ENCODE peak calls at places on chromosomes 13 and 19, in eight cellular contexts. P is tibial nerve, Y is HepG2, K is stomach, N is sigmoid colon, J is suprapubic skin, R is A549, H is H1. I is an unnamed sample. For H3K4me1, the result is how much of the 10 kb centered on the place peaks cover.

GRCh38 chr19:11597202-11598102 is at the start of gene ZNF627:
- DNase-seq in Y (peak), K (peak), N (peak), J (peak), R (peak), H (peak), P (peak), I (peak)

GRCh38 chr19:42441047-42441440 is 1.7 kb downstream of the CXCL17 start:
- DNase-seq in N (no peak), P (no peak), J (no peak), H (no peak), Y (peak), K (peak), R (no peak), I (no peak)

GRCh38 chr13:72384879-72385278 is 342.6 kb downstream of the MZT1 start:
- DNase-seq in K (no peak), N (no peak), J (no peak), R (no peak), H (no peak), Y (peak), P (no peak), I (no peak)

GRCh38 chr19:55487884-55488687 is at the start of gene SSC5D:
- DNase-seq in P (no peak), J (peak), H (peak), N (peak), Y (no peak), K (no peak), R (no peak), I (peak)

GRCh38 chr19:5542665-5543064 is 25.1 kb downstream of the TINCR start:
- DNase-seq in Y (no peak), J (no peak), R (no peak), N (no peak), P (no peak), K (no peak), H (no peak), I (no peak)

GRCh38 chr13:103099894-103100293 is 33.7 kb upstream of the SLC10A2 start:
- DNase-seq in J (no peak), N (no peak), H (no peak), R (no peak), P (no peak), K (no peak), Y (no peak), I (no peak)

GRCh38 chr19:19662344-19662743 is 1.1 kb downstream of the ATP13A1 start:
- DNase-seq in J (no peak), P (no peak), K (no peak), R (no peak), N (peak), Y (no peak), H (peak), I (no peak)

GRCh38 chr13:101202590-101202989 is 213.7 kb downstream of the NALCN start:
- DNase-seq in R (no peak), J (no peak), Y (no peak), N (no peak), P (no peak), H (peak), K (no peak), I (no peak)

GRCh38 chr13:68232351-68233130 is 1002.4 kb upstream of the PCDH9 start:
- DNase-seq in Y (no peak), H (no peak), P (no peak), R (no peak), K (no peak), N (no peak), J (no peak), I (no peak)

GRCh38 chr13:27792393-27793218 is at the start of gene GSX1:
- DNase-seq in P (peak), H (peak), K (peak), R (peak), Y (peak), J (no peak), N (no peak), I (peak)

GRCh38 chr19:41009700-41010235 is 18.7 kb downstream of the CYP2B6 start:
- DNase-seq in P (no peak), N (no peak), K (no peak), Y (no peak), R (no peak), H (no peak), J (no peak), I (no peak)

GRCh38 chr19:42121666-42122069 is 10.6 kb downstream of the POU2F2 start:
- DNase-seq in P (no peak), Y (no peak), R (peak), K (no peak), J (no peak), H (no peak), N (no peak), I (no peak)

GRCh38 chr19:36142046-36142445 is 2.2 kb downstream of the CAPNS1 start:
- DNase-seq in P (no peak), J (no peak), Y (no peak), N (no peak), R (no peak), K (no peak), H (no peak), I (no peak)

GRCh38 chr19:1026189-1027019 is at the start of gene CNN2:
- DNase-seq in H (peak), P (peak), K (peak), J (peak), N (peak), Y (peak), R (peak), I (peak)

GRCh38 chr19:45528744-45529453 is 21.6 kb downstream of the VASP start:
- DNase-seq in J (no peak), N (no peak), R (no peak), H (peak), K (peak), P (no peak), Y (no peak), I (peak)

GRCh38 chr19:1251503-1252220 is 3.3 kb downstream of the MIDN start:
- DNase-seq in R (no peak), J (no peak), K (no peak), N (peak), H (no peak), P (no peak), Y (peak), I (no peak)

GRCh38 chr19:48896191-48896720 is 2.3 kb downstream of the TULP2 start:
- DNase-seq in R (no peak), K (no peak), Y (no peak), N (peak), P (peak), H (peak), J (peak), I (peak)

GRCh38 chr19:45403781-45404556 is 900 bp downstream of the PPP1R13L start:
- DNase-seq in K (peak), J (no peak), R (peak), H (peak), Y (peak), P (no peak), N (peak), I (no peak)

GRCh38 chr13:87206708-87207107 is 464.5 kb upstream of the SLITRK5 start:
- DNase-seq in N (no peak), P (no peak), H (no peak), Y (no peak), R (no peak), J (no peak), K (no peak), I (no peak)

GRCh38 chr19:18539372-18539771 is 4.0 kb downstream of the FKBP8 start:
- DNase-seq in N (no peak), Y (no peak), H (no peak), K (no peak), R (no peak), J (no peak), P (no peak), I (no peak)

GRCh38 chr13:95603887-95604533 is 40.5 kb downstream of the DZIP1 start:
- DNase-seq in J (no peak), H (no peak), N (no peak), P (no peak), K (peak), Y (peak), R (peak), I (no peak)

GRCh38 chr13:46062190-46062589 is 9.6 kb upstream of the ZC3H13 start:
- DNase-seq in H (no peak), P (no peak), K (no peak), R (peak), Y (no peak), N (no peak), J (no peak), I (no peak)

GRCh38 chr19:1117654-1118053 is 13.9 kb downstream of the GPX4 start:
- DNase-seq in J (no peak), P (no peak), Y (no peak), H (no peak), N (no peak), R (no peak), K (no peak), I (no peak)

GRCh38 chr19:43667524-43668405 is 2.2 kb downstream of the PLAUR start:
- DNase-seq in R (no peak), N (peak), K (no peak), Y (no peak), J (no peak), P (no peak), H (peak), I (peak)

GRCh38 chr13:114007566-114007965 is 33.7 kb upstream of the C13orf46 start:
- DNase-seq in P (no peak), H (no peak), R (no peak), J (peak), Y (no peak), K (no peak), N (peak), I (no peak)

GRCh38 chr13:58051807-58052375 is 420.3 kb downstream of the PCDH17 start:
- DNase-seq in N (no peak), J (no peak), P (no peak), R (no peak), Y (no peak), K (no peak), H (no peak), I (no peak)
- TF ChIP-seq EP300 in N (no peak), J (no peak), P (no peak), R (no peak), Y (no peak), K (no peak), H (no peak), I (no peak)

GRCh38 chr13:60363288-60363687 is 33.7 kb upstream of the TDRD3 start:
- DNase-seq in R (no peak), K (no peak), J (no peak), H (no peak), N (no peak), Y (no peak), P (no peak), I (no peak)

GRCh38 chr13:60352644-60353043 is 44.4 kb upstream of the TDRD3 start:
- DNase-seq in Y (no peak), K (no peak), H (no peak), N (no peak), P (no peak), J (no peak), R (no peak), I (no peak)

GRCh38 chr13:60356970-60357369 is 40.0 kb upstream of the TDRD3 start:
- DNase-seq in Y (no peak), K (no peak), P (no peak), R (no peak), H (no peak), N (no peak), J (no peak), I (no peak)

GRCh38 chr13:60358453-60358852 is 38.6 kb upstream of the TDRD3 start:
- DNase-seq in R (no peak), Y (no peak), J (no peak), H (no peak), P (no peak), N (no peak), K (no peak), I (no peak)
- TF ChIP-seq CTCF in R (no peak), Y (no peak), J (no peak), H (no peak), P (no peak), N (no peak), K (no peak), I (no peak)

GRCh38 chr13:21698975-21699679 is 28.3 kb downstream of the FGF9 start:
- DNase-seq in H (no peak), J (no peak), Y (no peak), K (no peak), R (no peak), P (no peak), N (no peak), I (no peak)
- H3K4me1 ChIP-seq in H (under half), J (under half), Y (under half), K (under half), R (under half), P (under half), N (under half), I (under half)

GRCh38 chr19:2691951-2692350 is 10.5 kb downstream of the GNG7 start:
- DNase-seq in R (no peak), J (no peak), P (no peak), H (no peak), Y (no peak), N (no peak), K (no peak), I (no peak)
- TF ChIP-seq EP300 in R (no peak), J (no peak), P (no peak), H (no peak), Y (no peak), N (no peak), K (no peak), I (no peak)